ENCODE peak calls at places on chromosome 20, in nine cellular contexts. M, L, J, C, G, F, E, O and S are unnamed samples.

GRCh38 chr20:597560-597959 is 12.5 kb downstream of the TCF15 start:
- DNase-seq in F (no peak), C (no peak), E (no peak), M (no peak), O (no peak), G (no peak), L (no peak), J (no peak), S (no peak)

GRCh38 chr20:19181552-19181951 is 30.9 kb upstream of the SLC24A3 start:
- DNase-seq in C (peak), E (no peak), O (no peak), J (no peak), M (no peak), G (no peak), L (no peak), F (no peak), S (no peak)

GRCh38 chr20:25584905-25585704 is at the start of gene NINL:
- DNase-seq in F (peak), C (peak), G (no peak), J (peak), M (peak), E (peak), O (peak), L (no peak), S (peak)

GRCh38 chr20:24815931-24816330 is 133.1 kb upstream of the CST7 start:
- DNase-seq in L (no peak), G (no peak), E (no peak), F (no peak), O (no peak), M (no peak), J (no peak), C (no peak), S (no peak)

GRCh38 chr20:23437126-23437894 is 2.2 kb upstream of the CSTL1 start:
- DNase-seq in C (no peak), O (no peak), L (no peak), J (no peak), G (no peak), F (no peak), M (no peak), E (no peak), S (no peak)

GRCh38 chr20:4661191-4661590 is 60.5 kb upstream of the PRND start:
- DNase-seq in C (no peak), F (no peak), L (no peak), J (no peak), M (no peak), G (no peak), O (no peak), E (no peak), S (no peak)

GRCh38 chr20:47024461-47024937 is 129.9 kb downstream of the EYA2 start:
- DNase-seq in L (no peak), C (no peak), J (no peak), E (no peak), F (no peak), O (peak), M (no peak), G (peak), S (peak)

GRCh38 chr20:49482621-49483017 is at the start of gene KCNB1:
- DNase-seq in E (peak), G (no peak), L (peak), O (peak), J (peak), M (peak), F (peak), C (peak), S (peak)

GRCh38 chr20:53883098-53883762 is 187.2 kb downstream of the BCAS1 start:
- DNase-seq in E (no peak), L (no peak), F (peak), J (peak), M (no peak), G (no peak), C (peak), O (peak), S (no peak)

GRCh38 chr20:47929368-47930115 is 144.3 kb upstream of the SULF2 start:
- DNase-seq in C (peak), G (peak), O (peak), J (no peak), E (no peak), M (no peak), L (no peak), F (peak), S (peak)

GRCh38 chr20:45432294-45432693 is 16.4 kb downstream of the PIGT start:
- DNase-seq in J (no peak), O (no peak), E (no peak), C (no peak), F (no peak), M (no peak), G (no peak), L (no peak), S (no peak)

GRCh38 chr20:36634342-36634741 is 11.7 kb downstream of the SLA2 start:
- DNase-seq in M (no peak), O (no peak), E (no peak), J (no peak), L (no peak), C (no peak), G (no peak), F (no peak), S (no peak)

GRCh38 chr20:53804920-53805894 is 211.6 kb upstream of the ZNF217 start:
- DNase-seq in C (peak), O (no peak), L (no peak), M (no peak), F (no peak), E (no peak), J (peak), G (no peak), S (no peak)

GRCh38 chr20:1702855-1703254 is 45.3 kb upstream of the SIRPG start:
- DNase-seq in O (no peak), C (no peak), J (no peak), F (no peak), L (no peak), E (no peak), M (no peak), G (no peak), S (no peak)

DNA sequence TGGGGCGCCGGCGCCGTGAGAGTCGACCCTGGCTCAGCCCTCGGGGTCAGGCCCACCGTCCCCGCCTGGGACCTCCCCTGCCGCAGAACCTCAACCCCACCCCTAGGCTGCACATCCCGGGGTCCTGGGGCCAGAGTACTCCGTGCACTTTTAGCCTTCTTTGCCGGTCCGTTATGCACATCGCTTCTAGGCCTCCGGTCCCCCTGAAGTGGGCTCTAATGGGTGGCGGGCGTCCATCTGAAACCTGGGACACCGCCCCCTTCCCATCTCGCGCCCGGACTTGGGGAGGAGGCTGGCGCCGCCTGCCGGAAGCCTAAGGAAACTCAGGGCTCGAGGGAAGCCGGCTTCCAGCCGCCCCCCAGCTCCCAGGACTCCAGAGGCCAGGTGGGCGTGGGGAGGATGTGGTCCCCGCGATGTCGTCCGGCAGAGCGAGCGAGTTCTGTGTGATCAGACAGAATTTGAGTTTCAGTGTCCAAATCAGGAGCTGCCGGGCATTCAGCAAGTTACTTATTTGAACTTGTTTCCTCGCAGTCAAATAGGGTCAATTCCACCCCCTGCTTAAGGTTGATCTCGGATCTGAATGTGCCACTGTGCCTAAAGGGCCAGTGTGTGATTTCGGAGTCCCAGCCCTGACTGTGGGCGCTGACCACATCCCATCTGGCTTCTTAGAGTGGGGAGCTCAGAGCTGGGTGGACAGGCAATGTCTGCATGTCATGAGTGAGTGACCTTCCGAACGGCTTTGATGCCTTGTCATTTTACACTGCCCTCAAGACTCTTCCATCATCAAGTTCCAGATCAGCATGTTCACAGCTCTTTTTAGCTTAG is 47.6 kb downstream of the CPXM1 start:
- DNase-seq in F (peak), M (no peak), J (peak), C (peak), E (no peak), L (no peak), O (peak), G (no peak), S (peak)
- H3K4me3 ChIP-seq in F (peak), M (peak), J (peak), C (peak), E (peak), L (peak), O (peak), G (peak), S (peak)

GRCh38 chr20:40160151-40160550 is 528.9 kb downstream of the MAFB start:
- DNase-seq in F (no peak), J (peak), L (peak), C (peak), G (peak), E (peak), M (peak), O (peak), S (peak)
- TF ChIP-seq CTCF in F (peak), J (peak), L (peak), C (peak), G (peak), E (peak), M (peak), O (peak), S (peak)

GRCh38 chr20:63387917-63388316 is 26.8 kb upstream of the CHRNA4 start:
- DNase-seq in M (no peak), L (no peak), C (no peak), F (no peak), G (no peak), J (no peak), E (no peak), O (no peak), S (no peak)
- H3K4me3 ChIP-seq in M (no peak), L (no peak), C (no peak), F (no peak), G (no peak), J (no peak), E (no peak), O (no peak), S (no peak)

GRCh38 chr20:57576002-57576401 is 15.1 kb downstream of the PCK1 start:
- DNase-seq in F (no peak), M (no peak), J (no peak), G (no peak), E (no peak), L (no peak), C (no peak), O (no peak), S (no peak)

GRCh38 chr20:57570898-57571297 is 10.0 kb downstream of the PCK1 start:
- DNase-seq in O (no peak), G (no peak), E (no peak), J (no peak), M (no peak), F (no peak), C (no peak), L (no peak), S (no peak)

GRCh38 chr20:57573176-57573575 is 12.3 kb downstream of the PCK1 start:
- DNase-seq in F (no peak), L (no peak), E (no peak), C (no peak), J (no peak), G (no peak), O (no peak), M (no peak), S (no peak)

GRCh38 chr20:57574954-57575353 is 14.0 kb downstream of the PCK1 start:
- DNase-seq in C (no peak), M (no peak), J (no peak), O (no peak), E (no peak), L (no peak), F (no peak), G (no peak), S (no peak)

GRCh38 chr20:57573893-57574292 is 13.0 kb downstream of the PCK1 start:
- DNase-seq in F (no peak), E (no peak), C (no peak), G (no peak), O (no peak), L (no peak), M (no peak), J (no peak), S (no peak)
- TF ChIP-seq CTCF in F (no peak), E (no peak), C (peak), G (peak), O (no peak), L (no peak), M (no peak), J (no peak), S (no peak)